ENCODE peak calls at places on chromosomes 16 and 17, in eight cellular contexts. D, M, Q, U, Z, V, B and K are unnamed samples.

GRCh38 chr16:51807551-51807950 is 656.5 kb upstream of the SALL1 start:
- DNase-seq in B (no peak), Z (no peak), U (no peak), D (no peak), M (no peak), Q (no peak), V (no peak), K (peak)

GRCh38 chr17:13107726-13108235 is 90.0 kb upstream of the ELAC2 start:
- DNase-seq in B (no peak), V (no peak), M (no peak), Z (no peak), D (no peak), U (peak), Q (no peak), K (no peak)

GRCh38 chr16:75929056-75929455 is 202.8 kb upstream of the CPHXL start:
- DNase-seq in V (no peak), D (no peak), M (no peak), Q (no peak), Z (no peak), B (no peak), U (no peak), K (no peak)

GRCh38 chr17:55314784-55315491 is 50.2 kb downstream of the HLF start:
- DNase-seq in U (no peak), M (no peak), D (no peak), B (no peak), Q (peak), V (no peak), Z (no peak), K (no peak)

GRCh38 chr17:76271669-76272540 is 6.8 kb downstream of the UBALD2 start:
- DNase-seq in B (no peak), Q (peak), M (peak), V (no peak), Z (no peak), U (no peak), D (no peak), K (no peak)

GRCh38 chr16:66344533-66345145 is 21.9 kb upstream of the CDH5 start:
- DNase-seq in Q (peak), Z (no peak), U (peak), M (peak), D (no peak), B (no peak), V (peak), K (peak)

GRCh38 chr16:84899414-84899813 is 79.6 kb downstream of the CRISPLD2 start:
- DNase-seq in V (no peak), B (no peak), Q (no peak), Z (no peak), D (no peak), U (no peak), M (no peak), K (no peak)

GRCh38 chr17:59492091-59492451 is 73.3 kb upstream of the DHX40 start:
- DNase-seq in Z (no peak), D (no peak), M (no peak), U (no peak), B (no peak), V (no peak), Q (no peak), K (no peak)

GRCh38 chr17:82449883-82450356 is 632 bp downstream of the CYBC1 start:
- DNase-seq in D (no peak), Z (no peak), Q (peak), V (no peak), U (peak), B (no peak), M (no peak), K (no peak)

GRCh38 chr17:17416400-17417360 is 60.1 kb upstream of the MED9 start:
- DNase-seq in Z (peak), Q (peak), M (no peak), V (peak), U (peak), B (peak), D (peak), K (peak)

GRCh38 chr17:81950501-81950900 is 3.5 kb upstream of the MYADML2 start:
- DNase-seq in U (no peak), B (no peak), M (no peak), V (no peak), Q (no peak), D (no peak), Z (no peak), K (no peak)

GRCh38 chr17:79951361-79952264 is 84.1 kb downstream of the TBC1D16 start:
- DNase-seq in B (peak), Z (peak), M (no peak), V (peak), D (peak), U (peak), Q (no peak), K (peak)

GRCh38 chr17:71726320-71726719 is 394.5 kb upstream of the SOX9 start:
- DNase-seq in U (peak), B (no peak), V (no peak), D (no peak), M (no peak), Z (peak), Q (no peak), K (peak)

GRCh38 chr16:4257646-4258556 is 14.9 kb downstream of the TFAP4 start:
- DNase-seq in Q (no peak), M (no peak), U (no peak), D (no peak), Z (no peak), V (peak), B (peak), K (no peak)

GRCh38 chr17:36152639-36153120 is 23.8 kb downstream of the TBC1D3B start:
- DNase-seq in Z (no peak), Q (no peak), D (no peak), M (no peak), U (peak), B (no peak), V (peak), K (no peak)